ENCODE peak calls at places on chromosomes 2 and 18, in five cellular contexts. One of them, this sample, is unnamed.

GRCh38 chr2:66509326-66509811 is 74.4 kb downstream of the MEIS1 start:
- DNase-seq in AG04449: no peak
- DNase-seq in NCI-H2081 treated with DMSO at 0.1 percent for 48 hours: no peak
- DNase-seq in activated T-cell treated with anti-CD3 and anti-CD28 coated beads, Interleukin-2, amount 50 U/mL, for 24 hours: no peak
- DNase-seq in fibroblast of pulmonary artery: peak; percentile 55
- DNase-seq in this sample: no peak

GRCh38 chr2:42859006-42859552 is 66.7 kb upstream of the HAAO start:
- DNase-seq in AG04449: peak; percentile 24
- DNase-seq in NCI-H2081 treated with DMSO at 0.1 percent for 48 hours: peak; percentile 34
- DNase-seq in activated T-cell treated with anti-CD3 and anti-CD28 coated beads, Interleukin-2, amount 50 U/mL, for 24 hours: peak; percentile 60
- DNase-seq in fibroblast of pulmonary artery: peak; percentile 90
- DNase-seq in this sample: peak; percentile 44

GRCh38 chr2:33873206-33873605 is 274.1 kb upstream of the FAM98A start:
- DNase-seq in AG04449: no peak
- DNase-seq in NCI-H2081 treated with DMSO at 0.1 percent for 48 hours: no peak
- DNase-seq in activated T-cell treated with anti-CD3 and anti-CD28 coated beads, Interleukin-2, amount 50 U/mL, for 24 hours: no peak
- DNase-seq in fibroblast of pulmonary artery: no peak
- DNase-seq in this sample: no peak

GRCh38 chr2:77520981-77521380 is 1.2 kb downstream of the LRRTM4 start:
- DNase-seq in AG04449: no peak
- DNase-seq in NCI-H2081 treated with DMSO at 0.1 percent for 48 hours: no peak
- DNase-seq in activated T-cell treated with anti-CD3 and anti-CD28 coated beads, Interleukin-2, amount 50 U/mL, for 24 hours: no peak
- DNase-seq in fibroblast of pulmonary artery: no peak
- DNase-seq in this sample: no peak

GRCh38 chr2:149313512-149313972 is 16.8 kb upstream of the LYPD6 start:
- DNase-seq in AG04449: no peak
- DNase-seq in NCI-H2081 treated with DMSO at 0.1 percent for 48 hours: peak; percentile 89
- DNase-seq in activated T-cell treated with anti-CD3 and anti-CD28 coated beads, Interleukin-2, amount 50 U/mL, for 24 hours: no peak
- DNase-seq in fibroblast of pulmonary artery: peak; percentile 24
- DNase-seq in this sample: no peak

GRCh38 chr2:197183355-197183754 is 127.2 kb downstream of the ANKRD44 start:
- DNase-seq in AG04449: no peak
- DNase-seq in NCI-H2081 treated with DMSO at 0.1 percent for 48 hours: no peak
- DNase-seq in activated T-cell treated with anti-CD3 and anti-CD28 coated beads, Interleukin-2, amount 50 U/mL, for 24 hours: no peak
- DNase-seq in fibroblast of pulmonary artery: no peak
- DNase-seq in this sample: no peak

GRCh38 chr2:155377931-155378444 is 679.5 kb downstream of the KCNJ3 start:
- DNase-seq in AG04449: no peak
- DNase-seq in NCI-H2081 treated with DMSO at 0.1 percent for 48 hours: no peak
- DNase-seq in activated T-cell treated with anti-CD3 and anti-CD28 coated beads, Interleukin-2, amount 50 U/mL, for 24 hours: no peak
- DNase-seq in fibroblast of pulmonary artery: peak; percentile 16
- DNase-seq in this sample: no peak

GRCh38 chr18:12885500-12885899 is 1.5 kb upstream of the PTPN2 start:
- DNase-seq in AG04449: no peak
- DNase-seq in NCI-H2081 treated with DMSO at 0.1 percent for 48 hours: no peak
- DNase-seq in activated T-cell treated with anti-CD3 and anti-CD28 coated beads, Interleukin-2, amount 50 U/mL, for 24 hours: no peak
- DNase-seq in fibroblast of pulmonary artery: no peak
- DNase-seq in this sample: no peak

GRCh38 chr2:29579495-29580178 is 341.7 kb downstream of the ALK start:
- DNase-seq in AG04449: no peak
- DNase-seq in NCI-H2081 treated with DMSO at 0.1 percent for 48 hours: no peak
- DNase-seq in activated T-cell treated with anti-CD3 and anti-CD28 coated beads, Interleukin-2, amount 50 U/mL, for 24 hours: no peak
- DNase-seq in fibroblast of pulmonary artery: no peak
- DNase-seq in this sample: no peak

GRCh38 chr2:26628561-26629345 is 12.4 kb downstream of the CIB4 start:
- DNase-seq in AG04449: no peak
- DNase-seq in NCI-H2081 treated with DMSO at 0.1 percent for 48 hours: no peak
- DNase-seq in activated T-cell treated with anti-CD3 and anti-CD28 coated beads, Interleukin-2, amount 50 U/mL, for 24 hours: no peak
- DNase-seq in fibroblast of pulmonary artery: no peak
- DNase-seq in this sample: peak; percentile 8

GRCh38 chr2:15049096-15049993 is 416.8 kb downstream of the LRATD1 start:
- DNase-seq in AG04449: no peak
- DNase-seq in NCI-H2081 treated with DMSO at 0.1 percent for 48 hours: no peak
- DNase-seq in activated T-cell treated with anti-CD3 and anti-CD28 coated beads, Interleukin-2, amount 50 U/mL, for 24 hours: no peak
- DNase-seq in fibroblast of pulmonary artery: no peak
- DNase-seq in this sample: no peak

GRCh38 chr2:191533693-191534175 is 144.2 kb upstream of the NABP1 start:
- DNase-seq in AG04449: no peak
- DNase-seq in NCI-H2081 treated with DMSO at 0.1 percent for 48 hours: no peak
- DNase-seq in activated T-cell treated with anti-CD3 and anti-CD28 coated beads, Interleukin-2, amount 50 U/mL, for 24 hours: no peak
- DNase-seq in fibroblast of pulmonary artery: peak; percentile 35
- DNase-seq in this sample: no peak

GRCh38 chr18:62018761-62019041 is 125.9 kb upstream of the RNF152 start:
- DNase-seq in AG04449: no peak
- DNase-seq in NCI-H2081 treated with DMSO at 0.1 percent for 48 hours: no peak
- DNase-seq in activated T-cell treated with anti-CD3 and anti-CD28 coated beads, Interleukin-2, amount 50 U/mL, for 24 hours: no peak
- DNase-seq in fibroblast of pulmonary artery: peak; percentile 11
- DNase-seq in this sample: no peak

GRCh38 chr2:239324456-239324855 is 76.4 kb downstream of the HDAC4 start:
- DNase-seq in AG04449: no peak
- DNase-seq in NCI-H2081 treated with DMSO at 0.1 percent for 48 hours: no peak
- DNase-seq in activated T-cell treated with anti-CD3 and anti-CD28 coated beads, Interleukin-2, amount 50 U/mL, for 24 hours: peak; percentile 22
- DNase-seq in fibroblast of pulmonary artery: no peak
- DNase-seq in this sample: no peak

GRCh38 chr18:12327510-12328178 is 19.6 kb downstream of the TUBB6 start:
- DNase-seq in AG04449: peak; percentile 7
- DNase-seq in NCI-H2081 treated with DMSO at 0.1 percent for 48 hours: no peak
- DNase-seq in activated T-cell treated with anti-CD3 and anti-CD28 coated beads, Interleukin-2, amount 50 U/mL, for 24 hours: peak; percentile 82
- DNase-seq in fibroblast of pulmonary artery: peak; percentile 88
- DNase-seq in this sample: peak; percentile 84

GRCh38 chr2:181628590-181629585 is 28.0 kb downstream of the CERKL start:
- DNase-seq in AG04449: no peak
- DNase-seq in NCI-H2081 treated with DMSO at 0.1 percent for 48 hours: peak; percentile 46
- DNase-seq in activated T-cell treated with anti-CD3 and anti-CD28 coated beads, Interleukin-2, amount 50 U/mL, for 24 hours: no peak
- DNase-seq in fibroblast of pulmonary artery: no peak
- DNase-seq in this sample: no peak

GRCh38 chr18:43115076-43116035 is at the start of gene RIT2:
- DNase-seq in AG04449: no peak
- DNase-seq in NCI-H2081 treated with DMSO at 0.1 percent for 48 hours: no peak
- DNase-seq in activated T-cell treated with anti-CD3 and anti-CD28 coated beads, Interleukin-2, amount 50 U/mL, for 24 hours: no peak
- DNase-seq in fibroblast of pulmonary artery: no peak
- DNase-seq in this sample: no peak

GRCh38 chr2:9145109-9145751 is 61.4 kb upstream of the ASAP2 start:
- DNase-seq in AG04449: no peak
- DNase-seq in NCI-H2081 treated with DMSO at 0.1 percent for 48 hours: no peak
- DNase-seq in activated T-cell treated with anti-CD3 and anti-CD28 coated beads, Interleukin-2, amount 50 U/mL, for 24 hours: no peak
- DNase-seq in fibroblast of pulmonary artery: peak; percentile 85
- DNase-seq in this sample: no peak

GRCh38 chr2:203706403-203706802 is at the start of gene CD28:
- DNase-seq in AG04449: no peak
- DNase-seq in NCI-H2081 treated with DMSO at 0.1 percent for 48 hours: no peak
- DNase-seq in activated T-cell treated with anti-CD3 and anti-CD28 coated beads, Interleukin-2, amount 50 U/mL, for 24 hours: peak; percentile 86
- DNase-seq in fibroblast of pulmonary artery: no peak
- DNase-seq in this sample: peak; percentile 82

GRCh38 chr2:98161202-98161601 is 74.2 kb downstream of the VWA3B start:
- DNase-seq in AG04449: no peak
- DNase-seq in NCI-H2081 treated with DMSO at 0.1 percent for 48 hours: no peak
- DNase-seq in activated T-cell treated with anti-CD3 and anti-CD28 coated beads, Interleukin-2, amount 50 U/mL, for 24 hours: no peak
- DNase-seq in fibroblast of pulmonary artery: no peak
- DNase-seq in this sample: no peak

GRCh38 chr2:110869472-110870446 is 137.4 kb downstream of the ACOXL start:
- DNase-seq in AG04449: no peak
- DNase-seq in NCI-H2081 treated with DMSO at 0.1 percent for 48 hours: no peak
- DNase-seq in activated T-cell treated with anti-CD3 and anti-CD28 coated beads, Interleukin-2, amount 50 U/mL, for 24 hours: no peak
- DNase-seq in fibroblast of pulmonary artery: peak; percentile 8
- DNase-seq in this sample: no peak

GRCh38 chr2:157874997-157875719 is 972 bp downstream of the ACVR1 start:
- DNase-seq in AG04449: peak; percentile 55
- DNase-seq in NCI-H2081 treated with DMSO at 0.1 percent for 48 hours: no peak
- DNase-seq in activated T-cell treated with anti-CD3 and anti-CD28 coated beads, Interleukin-2, amount 50 U/mL, for 24 hours: no peak
- DNase-seq in fibroblast of pulmonary artery: peak; percentile 82
- DNase-seq in this sample: peak; percentile 36

GRCh38 chr2:230721712-230722111 is 9.1 kb downstream of the CAB39 start:
- DNase-seq in AG04449: no peak
- DNase-seq in NCI-H2081 treated with DMSO at 0.1 percent for 48 hours: no peak
- DNase-seq in activated T-cell treated with anti-CD3 and anti-CD28 coated beads, Interleukin-2, amount 50 U/mL, for 24 hours: no peak
- DNase-seq in fibroblast of pulmonary artery: peak; percentile 56
- DNase-seq in this sample: no peak

GRCh38 chr2:121358291-121358690 is 73.3 kb upstream of the TFCP2L1 start:
- DNase-seq in AG04449: no peak
- DNase-seq in NCI-H2081 treated with DMSO at 0.1 percent for 48 hours: no peak
- DNase-seq in activated T-cell treated with anti-CD3 and anti-CD28 coated beads, Interleukin-2, amount 50 U/mL, for 24 hours: no peak
- DNase-seq in fibroblast of pulmonary artery: no peak
- DNase-seq in this sample: no peak

GRCh38 chr2:103361712-103362111 is 599.9 kb downstream of the TMEM182 start:
- DNase-seq in AG04449: no peak
- DNase-seq in NCI-H2081 treated with DMSO at 0.1 percent for 48 hours: no peak
- DNase-seq in activated T-cell treated with anti-CD3 and anti-CD28 coated beads, Interleukin-2, amount 50 U/mL, for 24 hours: no peak
- DNase-seq in fibroblast of pulmonary artery: no peak
- DNase-seq in this sample: no peak

GRCh38 chr2:10009811-10010781 is 33.3 kb upstream of the KLF11 start:
- DNase-seq in AG04449: no peak
- DNase-seq in NCI-H2081 treated with DMSO at 0.1 percent for 48 hours: no peak
- DNase-seq in activated T-cell treated with anti-CD3 and anti-CD28 coated beads, Interleukin-2, amount 50 U/mL, for 24 hours: no peak
- DNase-seq in fibroblast of pulmonary artery: peak; percentile 36
- DNase-seq in this sample: no peak

GRCh38 chr18:39647627-39648502 is 2082.3 kb upstream of the CELF4 start:
- DNase-seq in AG04449: peak; percentile 71
- DNase-seq in NCI-H2081 treated with DMSO at 0.1 percent for 48 hours: no peak
- DNase-seq in activated T-cell treated with anti-CD3 and anti-CD28 coated beads, Interleukin-2, amount 50 U/mL, for 24 hours: no peak
- DNase-seq in fibroblast of pulmonary artery: peak; percentile 95
- DNase-seq in this sample: no peak

GRCh38 chr2:44974064-44974715 is 32.7 kb downstream of the SIX3 start:
- DNase-seq in AG04449: no peak
- DNase-seq in NCI-H2081 treated with DMSO at 0.1 percent for 48 hours: peak; percentile 71
- DNase-seq in activated T-cell treated with anti-CD3 and anti-CD28 coated beads, Interleukin-2, amount 50 U/mL, for 24 hours: no peak
- DNase-seq in fibroblast of pulmonary artery: peak; percentile 55
- DNase-seq in this sample: no peak

GRCh38 chr2:28662044-28662443 is 89.6 kb upstream of the PPP1CB start:
- DNase-seq in AG04449: no peak
- DNase-seq in NCI-H2081 treated with DMSO at 0.1 percent for 48 hours: no peak
- DNase-seq in activated T-cell treated with anti-CD3 and anti-CD28 coated beads, Interleukin-2, amount 50 U/mL, for 24 hours: no peak
- DNase-seq in fibroblast of pulmonary artery: no peak
- DNase-seq in this sample: no peak

GRCh38 chr18:36831139-36831538 is 2.2 kb downstream of the KIAA1328 start:
- DNase-seq in AG04449: no peak
- DNase-seq in NCI-H2081 treated with DMSO at 0.1 percent for 48 hours: no peak
- DNase-seq in activated T-cell treated with anti-CD3 and anti-CD28 coated beads, Interleukin-2, amount 50 U/mL, for 24 hours: no peak
- DNase-seq in fibroblast of pulmonary artery: no peak
- DNase-seq in this sample: no peak

GRCh38 chr2:207163053-207163814 is 2.5 kb downstream of the KLF7 start:
- DNase-seq in AG04449: peak; percentile 74
- DNase-seq in NCI-H2081 treated with DMSO at 0.1 percent for 48 hours: no peak
- DNase-seq in activated T-cell treated with anti-CD3 and anti-CD28 coated beads, Interleukin-2, amount 50 U/mL, for 24 hours: no peak
- DNase-seq in fibroblast of pulmonary artery: peak; percentile 91
- DNase-seq in this sample: no peak

GRCh38 chr2:128665113-128665512 is 346.4 kb upstream of the HS6ST1 start:
- DNase-seq in AG04449: no peak
- DNase-seq in NCI-H2081 treated with DMSO at 0.1 percent for 48 hours: no peak
- DNase-seq in activated T-cell treated with anti-CD3 and anti-CD28 coated beads, Interleukin-2, amount 50 U/mL, for 24 hours: no peak
- DNase-seq in fibroblast of pulmonary artery: no peak
- DNase-seq in this sample: no peak

GRCh38 chr2:109374548-109375130 is 239.1 kb downstream of the SEPTIN10 start:
- DNase-seq in AG04449: no peak
- DNase-seq in NCI-H2081 treated with DMSO at 0.1 percent for 48 hours: no peak
- DNase-seq in activated T-cell treated with anti-CD3 and anti-CD28 coated beads, Interleukin-2, amount 50 U/mL, for 24 hours: peak; percentile 15
- DNase-seq in fibroblast of pulmonary artery: no peak
- DNase-seq in this sample: no peak

GRCh38 chr2:186653511-186653910 is 40.3 kb upstream of the FAM171B start:
- DNase-seq in AG04449: no peak
- DNase-seq in NCI-H2081 treated with DMSO at 0.1 percent for 48 hours: no peak
- DNase-seq in activated T-cell treated with anti-CD3 and anti-CD28 coated beads, Interleukin-2, amount 50 U/mL, for 24 hours: no peak
- DNase-seq in fibroblast of pulmonary artery: no peak
- DNase-seq in this sample: no peak

GRCh38 chr2:220499281-220499680 is 871.9 kb downstream of the SLC4A3 start:
- DNase-seq in AG04449: no peak
- DNase-seq in NCI-H2081 treated with DMSO at 0.1 percent for 48 hours: no peak
- DNase-seq in activated T-cell treated with anti-CD3 and anti-CD28 coated beads, Interleukin-2, amount 50 U/mL, for 24 hours: no peak
- DNase-seq in fibroblast of pulmonary artery: peak; percentile 52
- DNase-seq in this sample: no peak

GRCh38 chr2:181829230-181829629 is 62.3 kb upstream of the ITPRID2 start:
- DNase-seq in AG04449: no peak
- DNase-seq in NCI-H2081 treated with DMSO at 0.1 percent for 48 hours: no peak
- DNase-seq in activated T-cell treated with anti-CD3 and anti-CD28 coated beads, Interleukin-2, amount 50 U/mL, for 24 hours: no peak
- DNase-seq in fibroblast of pulmonary artery: no peak
- DNase-seq in this sample: no peak

GRCh38 chr2:112692496-112692911 is 28.3 kb upstream of the NT5DC4 start:
- DNase-seq in AG04449: peak; percentile 63
- DNase-seq in NCI-H2081 treated with DMSO at 0.1 percent for 48 hours: no peak
- DNase-seq in activated T-cell treated with anti-CD3 and anti-CD28 coated beads, Interleukin-2, amount 50 U/mL, for 24 hours: peak; percentile 58
- DNase-seq in fibroblast of pulmonary artery: peak; percentile 93
- DNase-seq in this sample: peak; percentile 57

GRCh38 chr2:83899271-83899670 is 559.8 kb downstream of the SUCLG1 start:
- DNase-seq in AG04449: no peak
- DNase-seq in NCI-H2081 treated with DMSO at 0.1 percent for 48 hours: no peak
- DNase-seq in activated T-cell treated with anti-CD3 and anti-CD28 coated beads, Interleukin-2, amount 50 U/mL, for 24 hours: no peak
- DNase-seq in fibroblast of pulmonary artery: no peak
- DNase-seq in this sample: no peak

GRCh38 chr2:233603520-233603919 is 13.9 kb upstream of the UGT1A8 start:
- DNase-seq in AG04449: no peak
- DNase-seq in NCI-H2081 treated with DMSO at 0.1 percent for 48 hours: no peak
- DNase-seq in activated T-cell treated with anti-CD3 and anti-CD28 coated beads, Interleukin-2, amount 50 U/mL, for 24 hours: no peak
- DNase-seq in fibroblast of pulmonary artery: no peak
- DNase-seq in this sample: no peak